ENCODE peak calls at places on chromosomes 11 and 22, in eight cellular contexts. I is activated CD4-positive, CD25-positive, alpha-beta regulatory T cell treated with anti-CD3 and anti-CD28 coated beads, Interleukin-2, amount 50 U/mL, for 72 hours; H is ovary; R is PC-3; Q is left ventricle myocardium superior; Y is Right ventricle myocardium superior; A is pancreas; V is PC-9. X is an unnamed sample.

GRCh38 chr22:35593885-35594470 is 23.2 kb downstream of the MB start:
- DNase-seq in A (no peak), R (no peak), I (no peak), Y (no peak), Q (no peak), V (no peak), H (no peak), X (no peak)

GRCh38 chr11:61281581-61282250 is 13.4 kb downstream of the VWCE start:
- DNase-seq in H (peak; percentile 91), A (no peak), Q (peak; percentile 55), I (no peak), V (no peak), R (no peak), Y (no peak), X (no peak)

GRCh38 chr11:107496011-107496410 is 38.4 kb upstream of the CWF19L2 start:
- DNase-seq in Y (no peak), V (no peak), I (no peak), R (peak; percentile 10), Q (no peak), A (no peak), H (no peak), X (no peak)

GRCh38 chr11:7600205-7600775 is 73.0 kb downstream of the CYB5R2 start:
- DNase-seq in I (no peak), V (peak; percentile 95), A (peak; percentile 14), Q (peak; percentile 34), R (peak; percentile 73), Y (no peak), H (no peak), X (peak; percentile 81)

GRCh38 chr11:73875840-73876239 is 806 bp downstream of the COA4 start:
- DNase-seq in V (no peak), A (no peak), Y (no peak), R (peak; percentile 14), H (no peak), Q (no peak), I (no peak), X (peak; percentile 55)

GRCh38 chr22:49948573-49948957 is 12.0 kb upstream of the PIM3 start:
- DNase-seq in R (no peak), I (no peak), H (no peak), Q (no peak), V (no peak), Y (no peak), A (no peak), X (no peak)

GRCh38 chr11:117039897-117040296 is 58.3 kb downstream of the SIK3 start:
- DNase-seq in V (no peak), A (no peak), Y (no peak), Q (no peak), I (no peak), H (no peak), R (peak; percentile 76), X (no peak)

GRCh38 chr22:27578937-27579617 is 222.5 kb downstream of the MN1 start:
- DNase-seq in Q (no peak), I (no peak), V (no peak), A (no peak), Y (no peak), H (no peak), R (no peak), X (no peak)

GRCh38 chr11:116891746-116892145 is 54.3 kb upstream of the APOA1 start:
- DNase-seq in I (no peak), Y (no peak), H (no peak), R (no peak), A (no peak), V (no peak), Q (no peak), X (no peak)

GRCh38 chr11:6941970-6942369 is 15.7 kb downstream of the ZNF215 start:
- DNase-seq in R (no peak), I (no peak), A (no peak), Y (no peak), Q (no peak), V (no peak), H (no peak), X (no peak)

GRCh38 chr11:110710520-110711381 is 1.5 kb downstream of the ARHGAP20 start:
- DNase-seq in R (no peak), Y (peak; percentile 46), Q (peak; percentile 40), I (no peak), H (peak; percentile 53), V (no peak), A (peak; percentile 18), X (peak; percentile 28)

GRCh38 chr11:17141156-17141555 is 63.7 kb upstream of the RPS13 start:
- DNase-seq in I (no peak), A (no peak), V (no peak), Y (no peak), H (no peak), R (no peak), Q (no peak), X (no peak)

GRCh38 chr22:27046126-27046525 is 388.7 kb downstream of the MIAT start:
- DNase-seq in Y (no peak), A (no peak), Q (no peak), H (no peak), I (no peak), V (no peak), R (no peak), X (no peak)

X was measured in Caco-2.